ENCODE peak calls at places on chromosome 7, in ten cellular contexts. One of them, this sample, is unnamed.

GRCh38 chr7:52749880-52750279 is 285.6 kb upstream of the POM121L12 start:
- DNase-seq in adrenal gland: no peak
- DNase-seq in A549: no peak
- DNase-seq in PC-3: no peak
- DNase-seq in HEK293T: no peak
- DNase-seq in posterior cingulate gyrus: no peak
- DNase-seq in activated gamma-delta T cell treated with Interleukin-2 at 50 U/mL for 16 hours: no peak
- DNase-seq in heart right ventricle: no peak
- DNase-seq in NCI-H2029 treated with DMSO at 0.1 percent for 48 hours: no peak
- DNase-seq in SHP77: peak
- DNase-seq in this sample: peak

GRCh38 chr7:31079126-31079918 is 27.2 kb downstream of the ADCYAP1R1 start:
- DNase-seq in heart right ventricle: no peak
- DNase-seq in posterior cingulate gyrus: no peak
- DNase-seq in SHP77: no peak
- DNase-seq in adrenal gland: no peak
- DNase-seq in PC-3: no peak
- DNase-seq in activated gamma-delta T cell treated with Interleukin-2 at 50 U/mL for 16 hours: no peak
- DNase-seq in A549: no peak
- DNase-seq in NCI-H2029 treated with DMSO at 0.1 percent for 48 hours: no peak
- DNase-seq in HEK293T: no peak
- DNase-seq in this sample: no peak

GRCh38 chr7:133912916-133913697 is 214.0 kb upstream of the LRGUK start:
- DNase-seq in heart right ventricle: no peak
- DNase-seq in HEK293T: no peak
- DNase-seq in A549: no peak
- DNase-seq in activated gamma-delta T cell treated with Interleukin-2 at 50 U/mL for 16 hours: no peak
- DNase-seq in SHP77: no peak
- DNase-seq in PC-3: peak
- DNase-seq in adrenal gland: no peak
- DNase-seq in posterior cingulate gyrus: no peak
- DNase-seq in NCI-H2029 treated with DMSO at 0.1 percent for 48 hours: no peak
- DNase-seq in this sample: no peak

GRCh38 chr7:106757846-106758245 is 96.9 kb upstream of the CCDC71L start:
- DNase-seq in heart right ventricle: peak
- DNase-seq in posterior cingulate gyrus: no peak
- DNase-seq in adrenal gland: peak
- DNase-seq in A549: no peak
- DNase-seq in HEK293T: no peak
- DNase-seq in SHP77: no peak
- DNase-seq in NCI-H2029 treated with DMSO at 0.1 percent for 48 hours: peak
- DNase-seq in PC-3: no peak
- DNase-seq in activated gamma-delta T cell treated with Interleukin-2 at 50 U/mL for 16 hours: no peak
- DNase-seq in this sample: no peak

GRCh38 chr7:30705008-30705407 is 22.8 kb upstream of the CRHR2 start:
- DNase-seq in A549: no peak
- DNase-seq in NCI-H2029 treated with DMSO at 0.1 percent for 48 hours: no peak
- DNase-seq in heart right ventricle: no peak
- DNase-seq in PC-3: peak
- DNase-seq in HEK293T: no peak
- DNase-seq in SHP77: no peak
- DNase-seq in adrenal gland: no peak
- DNase-seq in activated gamma-delta T cell treated with Interleukin-2 at 50 U/mL for 16 hours: no peak
- DNase-seq in posterior cingulate gyrus: no peak
- DNase-seq in this sample: no peak

GRCh38 chr7:139915301-139915863 is 86.3 kb downstream of the TBXAS1 start:
- DNase-seq in PC-3: peak
- DNase-seq in posterior cingulate gyrus: no peak
- DNase-seq in NCI-H2029 treated with DMSO at 0.1 percent for 48 hours: no peak
- DNase-seq in A549: no peak
- DNase-seq in HEK293T: no peak
- DNase-seq in SHP77: no peak
- DNase-seq in activated gamma-delta T cell treated with Interleukin-2 at 50 U/mL for 16 hours: no peak
- DNase-seq in heart right ventricle: no peak
- DNase-seq in adrenal gland: no peak
- DNase-seq in this sample: no peak

GRCh38 chr7:153423190-153423549 is 629.0 kb upstream of the DPP6 start:
- DNase-seq in NCI-H2029 treated with DMSO at 0.1 percent for 48 hours: no peak
- DNase-seq in adrenal gland: no peak
- DNase-seq in activated gamma-delta T cell treated with Interleukin-2 at 50 U/mL for 16 hours: no peak
- DNase-seq in A549: no peak
- DNase-seq in SHP77: no peak
- DNase-seq in PC-3: no peak
- DNase-seq in heart right ventricle: no peak
- DNase-seq in HEK293T: no peak
- DNase-seq in posterior cingulate gyrus: no peak
- DNase-seq in this sample: no peak

GRCh38 chr7:74061840-74062539 is 21.6 kb upstream of the LIMK1 start:
- DNase-seq in A549: peak
- DNase-seq in adrenal gland: peak
- DNase-seq in heart right ventricle: peak
- DNase-seq in activated gamma-delta T cell treated with Interleukin-2 at 50 U/mL for 16 hours: peak
- DNase-seq in NCI-H2029 treated with DMSO at 0.1 percent for 48 hours: peak
- DNase-seq in SHP77: peak
- DNase-seq in HEK293T: no peak
- DNase-seq in PC-3: peak
- DNase-seq in posterior cingulate gyrus: peak
- DNase-seq in this sample: no peak

GRCh38 chr7:114939484-114940097 is 17.7 kb downstream of the MDFIC start:
- DNase-seq in heart right ventricle: no peak
- DNase-seq in PC-3: peak
- DNase-seq in activated gamma-delta T cell treated with Interleukin-2 at 50 U/mL for 16 hours: no peak
- DNase-seq in adrenal gland: no peak
- DNase-seq in SHP77: no peak
- DNase-seq in NCI-H2029 treated with DMSO at 0.1 percent for 48 hours: no peak
- DNase-seq in posterior cingulate gyrus: no peak
- DNase-seq in HEK293T: no peak
- DNase-seq in A549: no peak
- DNase-seq in this sample: no peak

GRCh38 chr7:121447191-121447920 is 51.2 kb upstream of the FAM3C start:
- DNase-seq in NCI-H2029 treated with DMSO at 0.1 percent for 48 hours: no peak
- DNase-seq in PC-3: no peak
- DNase-seq in A549: no peak
- DNase-seq in adrenal gland: no peak
- DNase-seq in heart right ventricle: no peak
- DNase-seq in HEK293T: no peak
- DNase-seq in activated gamma-delta T cell treated with Interleukin-2 at 50 U/mL for 16 hours: no peak
- DNase-seq in posterior cingulate gyrus: no peak
- DNase-seq in SHP77: no peak
- DNase-seq in this sample: no peak

GRCh38 chr7:144819566-144819965 is 16.3 kb downstream of the TPK1 start:
- DNase-seq in NCI-H2029 treated with DMSO at 0.1 percent for 48 hours: no peak
- DNase-seq in PC-3: peak
- DNase-seq in heart right ventricle: no peak
- DNase-seq in HEK293T: no peak
- DNase-seq in posterior cingulate gyrus: no peak
- DNase-seq in activated gamma-delta T cell treated with Interleukin-2 at 50 U/mL for 16 hours: no peak
- DNase-seq in A549: no peak
- DNase-seq in SHP77: no peak
- DNase-seq in adrenal gland: no peak
- DNase-seq in this sample: no peak

GRCh38 chr7:70177166-70177565 is 578.9 kb downstream of the AUTS2 start:
- DNase-seq in posterior cingulate gyrus: no peak
- DNase-seq in PC-3: no peak
- DNase-seq in A549: no peak
- DNase-seq in NCI-H2029 treated with DMSO at 0.1 percent for 48 hours: no peak
- DNase-seq in adrenal gland: no peak
- DNase-seq in heart right ventricle: no peak
- DNase-seq in SHP77: no peak
- DNase-seq in HEK293T: no peak
- DNase-seq in activated gamma-delta T cell treated with Interleukin-2 at 50 U/mL for 16 hours: no peak
- DNase-seq in this sample: no peak

GRCh38 chr7:30974605-30975256 is 11.0 kb downstream of the GHRHR start:
- DNase-seq in activated gamma-delta T cell treated with Interleukin-2 at 50 U/mL for 16 hours: no peak
- DNase-seq in PC-3: peak
- DNase-seq in posterior cingulate gyrus: no peak
- DNase-seq in SHP77: peak
- DNase-seq in NCI-H2029 treated with DMSO at 0.1 percent for 48 hours: no peak
- DNase-seq in heart right ventricle: peak
- DNase-seq in A549: peak
- DNase-seq in HEK293T: peak
- DNase-seq in adrenal gland: peak
- DNase-seq in this sample: peak

GRCh38 chr7:13104128-13104527 is 416.7 kb downstream of the ARL4A start:
- DNase-seq in NCI-H2029 treated with DMSO at 0.1 percent for 48 hours: no peak
- DNase-seq in posterior cingulate gyrus: no peak
- DNase-seq in HEK293T: no peak
- DNase-seq in adrenal gland: no peak
- DNase-seq in heart right ventricle: no peak
- DNase-seq in SHP77: no peak
- DNase-seq in PC-3: peak
- DNase-seq in A549: no peak
- DNase-seq in activated gamma-delta T cell treated with Interleukin-2 at 50 U/mL for 16 hours: no peak
- DNase-seq in this sample: no peak

GRCh38 chr7:38310601-38311057 is 37.2 kb upstream of the TARP start:
- DNase-seq in A549: no peak
- DNase-seq in heart right ventricle: peak
- DNase-seq in SHP77: peak
- DNase-seq in PC-3: no peak
- DNase-seq in posterior cingulate gyrus: no peak
- DNase-seq in NCI-H2029 treated with DMSO at 0.1 percent for 48 hours: no peak
- DNase-seq in activated gamma-delta T cell treated with Interleukin-2 at 50 U/mL for 16 hours: no peak
- DNase-seq in HEK293T: no peak
- DNase-seq in adrenal gland: peak
- DNase-seq in this sample: no peak

GRCh38 chr7:100612730-100613446 is 548 bp downstream of the MOSPD3 start:
- DNase-seq in activated gamma-delta T cell treated with Interleukin-2 at 50 U/mL for 16 hours: peak
- DNase-seq in SHP77: no peak
- DNase-seq in HEK293T: no peak
- DNase-seq in A549: no peak
- DNase-seq in heart right ventricle: no peak
- DNase-seq in adrenal gland: peak
- DNase-seq in posterior cingulate gyrus: no peak
- DNase-seq in NCI-H2029 treated with DMSO at 0.1 percent for 48 hours: no peak
- DNase-seq in PC-3: peak
- DNase-seq in this sample: peak

GRCh38 chr7:48183370-48183743 is 12.1 kb downstream of the ABCA13 start:
- DNase-seq in activated gamma-delta T cell treated with Interleukin-2 at 50 U/mL for 16 hours: no peak
- DNase-seq in HEK293T: no peak
- DNase-seq in adrenal gland: no peak
- DNase-seq in NCI-H2029 treated with DMSO at 0.1 percent for 48 hours: no peak
- DNase-seq in heart right ventricle: no peak
- DNase-seq in posterior cingulate gyrus: no peak
- DNase-seq in SHP77: no peak
- DNase-seq in A549: no peak
- DNase-seq in PC-3: no peak
- DNase-seq in this sample: peak

GRCh38 chr7:12490105-12490688 is 80.3 kb upstream of the SCIN start:
- DNase-seq in activated gamma-delta T cell treated with Interleukin-2 at 50 U/mL for 16 hours: no peak
- DNase-seq in A549: peak
- DNase-seq in posterior cingulate gyrus: no peak
- DNase-seq in SHP77: peak
- DNase-seq in heart right ventricle: no peak
- DNase-seq in NCI-H2029 treated with DMSO at 0.1 percent for 48 hours: peak
- DNase-seq in PC-3: peak
- DNase-seq in adrenal gland: no peak
- DNase-seq in HEK293T: peak
- DNase-seq in this sample: peak

GRCh38 chr7:13990319-13990983 is 985 bp upstream of the ETV1 start:
- DNase-seq in adrenal gland: peak
- DNase-seq in A549: peak
- DNase-seq in SHP77: peak
- DNase-seq in HEK293T: peak
- DNase-seq in heart right ventricle: peak
- DNase-seq in NCI-H2029 treated with DMSO at 0.1 percent for 48 hours: peak
- DNase-seq in PC-3: peak
- DNase-seq in activated gamma-delta T cell treated with Interleukin-2 at 50 U/mL for 16 hours: no peak
- DNase-seq in posterior cingulate gyrus: peak
- DNase-seq in this sample: no peak

GRCh38 chr7:45150199-45150598 is 7.4 kb upstream of the RAMP3 start:
- DNase-seq in PC-3: no peak
- DNase-seq in adrenal gland: no peak
- DNase-seq in posterior cingulate gyrus: no peak
- DNase-seq in NCI-H2029 treated with DMSO at 0.1 percent for 48 hours: no peak
- DNase-seq in SHP77: no peak
- DNase-seq in activated gamma-delta T cell treated with Interleukin-2 at 50 U/mL for 16 hours: no peak
- DNase-seq in heart right ventricle: no peak
- DNase-seq in HEK293T: no peak
- DNase-seq in A549: no peak
- DNase-seq in this sample: no peak

GRCh38 chr7:73811760-73812168 is 19.0 kb upstream of the CLDN4 start:
- DNase-seq in SHP77: peak
- DNase-seq in A549: peak
- DNase-seq in HEK293T: peak
- DNase-seq in heart right ventricle: peak
- DNase-seq in activated gamma-delta T cell treated with Interleukin-2 at 50 U/mL for 16 hours: peak
- DNase-seq in NCI-H2029 treated with DMSO at 0.1 percent for 48 hours: peak
- DNase-seq in PC-3: peak
- DNase-seq in posterior cingulate gyrus: no peak
- DNase-seq in adrenal gland: peak
- DNase-seq in this sample: peak

GRCh38 chr7:84372155-84372621 is 177.6 kb upstream of the SEMA3A start:
- DNase-seq in NCI-H2029 treated with DMSO at 0.1 percent for 48 hours: no peak
- DNase-seq in PC-3: peak
- DNase-seq in adrenal gland: no peak
- DNase-seq in heart right ventricle: no peak
- DNase-seq in HEK293T: no peak
- DNase-seq in activated gamma-delta T cell treated with Interleukin-2 at 50 U/mL for 16 hours: no peak
- DNase-seq in SHP77: no peak
- DNase-seq in posterior cingulate gyrus: no peak
- DNase-seq in A549: no peak
- DNase-seq in this sample: no peak

GRCh38 chr7:140484479-140484878 is 5.2 kb upstream of the MKRN1 start:
- DNase-seq in SHP77: no peak
- DNase-seq in heart right ventricle: no peak
- DNase-seq in HEK293T: no peak
- DNase-seq in NCI-H2029 treated with DMSO at 0.1 percent for 48 hours: no peak
- DNase-seq in A549: no peak
- DNase-seq in PC-3: no peak
- DNase-seq in activated gamma-delta T cell treated with Interleukin-2 at 50 U/mL for 16 hours: no peak
- DNase-seq in adrenal gland: no peak
- DNase-seq in posterior cingulate gyrus: no peak
- DNase-seq in this sample: no peak

GRCh38 chr7:5420108-5420840 is 3.4 kb downstream of the TNRC18 start:
- DNase-seq in SHP77: no peak
- DNase-seq in NCI-H2029 treated with DMSO at 0.1 percent for 48 hours: no peak
- DNase-seq in PC-3: no peak
- DNase-seq in posterior cingulate gyrus: peak
- DNase-seq in heart right ventricle: peak
- DNase-seq in A549: no peak
- DNase-seq in HEK293T: no peak
- DNase-seq in activated gamma-delta T cell treated with Interleukin-2 at 50 U/mL for 16 hours: no peak
- DNase-seq in adrenal gland: peak
- DNase-seq in this sample: no peak

GRCh38 chr7:28666144-28666543 is 253.8 kb downstream of the CREB5 start:
- DNase-seq in NCI-H2029 treated with DMSO at 0.1 percent for 48 hours: no peak
- DNase-seq in SHP77: no peak
- DNase-seq in posterior cingulate gyrus: no peak
- DNase-seq in PC-3: peak
- DNase-seq in heart right ventricle: no peak
- DNase-seq in HEK293T: no peak
- DNase-seq in A549: no peak
- DNase-seq in activated gamma-delta T cell treated with Interleukin-2 at 50 U/mL for 16 hours: no peak
- DNase-seq in adrenal gland: no peak
- DNase-seq in this sample: no peak

GRCh38 chr7:32163911-32164310 is 93.7 kb upstream of the PDE1C start:
- DNase-seq in posterior cingulate gyrus: no peak
- DNase-seq in HEK293T: no peak
- DNase-seq in adrenal gland: no peak
- DNase-seq in PC-3: no peak
- DNase-seq in SHP77: no peak
- DNase-seq in heart right ventricle: no peak
- DNase-seq in A549: no peak
- DNase-seq in activated gamma-delta T cell treated with Interleukin-2 at 50 U/mL for 16 hours: no peak
- DNase-seq in NCI-H2029 treated with DMSO at 0.1 percent for 48 hours: no peak
- DNase-seq in this sample: no peak

This sample was measured in HuH-7.